ENCODE peak calls at places on chromosomes 6 and 20, in nine cellular contexts. M is astrocyte of the spinal cord, K is WERI-Rb-1, P is BE2C, T is psoas muscle, A is endodermal cell, E is ovary, N is pancreas, U is fibroblast of lung. S is an unnamed sample.

GRCh38 chr20:42524058-42524457 is 665.6 kb downstream of the PTPRT start:
- DNase-seq in E (no peak), M (no peak), A (no peak), K (no peak), U (no peak), T (no peak), N (no peak), P (no peak), S (no peak)

GRCh38 chr6:155528982-155529453 is 73.4 kb upstream of the NOX3 start:
- DNase-seq in P (no peak), T (no peak), K (no peak), U (peak), M (peak), A (no peak), N (no peak), E (no peak), S (no peak)

GRCh38 chr6:4210619-4211419 is 75.4 kb upstream of the ECI2 start:
- DNase-seq in K (peak), T (peak), A (peak), M (peak), P (peak), N (peak), E (peak), U (peak), S (no peak)

GRCh38 chr20:43963872-43964791 is 49.5 kb downstream of the TOX2 start:
- DNase-seq in E (no peak), K (no peak), M (peak), U (peak), P (peak), A (peak), N (no peak), T (peak), S (no peak)

GRCh38 chr20:38894091-38894847 is 31.9 kb upstream of the FAM83D start:
- DNase-seq in T (no peak), E (no peak), M (no peak), N (peak), K (peak), A (no peak), U (no peak), P (no peak), S (no peak)

GRCh38 chr6:25462235-25462897 is 183.2 kb downstream of the CARMIL1 start:
- DNase-seq in T (no peak), E (no peak), K (no peak), P (no peak), A (no peak), M (no peak), U (no peak), N (no peak), S (no peak)

GRCh38 chr20:17871181-17871580 is 97.4 kb downstream of the SNX5 start:
- DNase-seq in E (no peak), A (no peak), N (no peak), K (no peak), M (no peak), T (no peak), U (no peak), P (no peak), S (no peak)

GRCh38 chr6:41066867-41067304 is 5.3 kb downstream of the OARD1 start:
- DNase-seq in K (peak), N (peak), E (peak), U (peak), T (peak), M (peak), A (peak), P (peak), S (peak)

GRCh38 chr20:31593221-31594001 is 11.7 kb upstream of the ID1 start:
- DNase-seq in M (peak), T (no peak), K (no peak), U (peak), P (no peak), A (peak), E (no peak), N (no peak), S (peak)

GRCh38 chr6:34075906-34076305 is 70.0 kb downstream of the GRM4 start:
- DNase-seq in P (no peak), E (no peak), A (no peak), K (no peak), T (no peak), U (no peak), N (no peak), M (no peak), S (no peak)

GRCh38 chr20:56247954-56248782 is at the start of gene MC3R:
- DNase-seq in M (peak), E (peak), A (peak), K (peak), P (peak), N (peak), T (no peak), U (peak), S (peak)

DNA sequence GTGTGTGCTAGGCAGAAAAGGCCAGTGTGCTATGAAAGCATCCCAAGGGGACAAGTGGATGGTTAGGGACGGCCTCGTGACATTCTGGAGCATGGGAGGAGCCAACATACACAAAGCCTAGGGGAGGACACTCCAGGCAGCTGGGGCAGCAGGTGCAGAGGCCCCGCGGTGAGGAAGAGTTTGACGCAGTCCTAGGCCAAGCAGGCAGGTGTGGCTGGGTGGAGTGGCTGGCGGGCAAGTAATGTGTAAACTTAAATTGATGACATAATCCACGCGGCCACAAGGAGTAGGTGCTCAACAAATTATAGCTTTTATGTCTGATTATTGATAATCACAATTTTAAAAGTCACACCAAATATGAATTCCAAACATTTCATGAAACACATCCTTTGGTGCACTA is 93.6 kb downstream of the TMEM242 start:
- DNase-seq in P (no peak), K (no peak), M (no peak), T (no peak), A (peak), N (no peak), E (no peak), U (no peak), S (peak)
- H3K4me3 ChIP-seq in P (no peak), K (no peak), M (no peak), T (no peak), A (no peak), N (no peak), E (no peak), U (no peak), S (no peak)

DNA sequence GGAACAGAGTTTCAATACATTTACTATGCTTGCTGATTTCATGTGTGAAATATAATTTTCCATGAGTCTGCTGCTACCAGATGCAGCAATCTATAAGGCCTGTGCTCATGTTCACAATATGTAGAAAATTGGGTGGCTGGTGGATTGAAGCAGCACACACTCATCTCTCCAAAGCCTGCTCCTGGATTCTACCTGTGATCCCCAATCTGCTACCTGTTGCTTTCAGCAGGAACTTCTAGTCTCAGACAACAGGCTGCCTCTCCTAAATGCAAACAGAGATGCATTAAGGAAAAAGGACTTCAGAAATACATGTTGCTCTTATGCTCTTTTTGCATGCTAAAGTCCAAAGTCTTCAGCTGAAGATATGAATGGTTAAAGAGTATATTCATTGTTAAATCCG is 30.9 kb upstream of the MCM9 start:
- DNase-seq in U (no peak), N (no peak), P (no peak), K (no peak), T (no peak), E (no peak), M (no peak), A (no peak), S (no peak)
- H3K4me3 ChIP-seq in U (no peak), N (no peak), P (no peak), K (no peak), T (no peak), E (no peak), M (no peak), A (no peak), S (no peak)

DNA sequence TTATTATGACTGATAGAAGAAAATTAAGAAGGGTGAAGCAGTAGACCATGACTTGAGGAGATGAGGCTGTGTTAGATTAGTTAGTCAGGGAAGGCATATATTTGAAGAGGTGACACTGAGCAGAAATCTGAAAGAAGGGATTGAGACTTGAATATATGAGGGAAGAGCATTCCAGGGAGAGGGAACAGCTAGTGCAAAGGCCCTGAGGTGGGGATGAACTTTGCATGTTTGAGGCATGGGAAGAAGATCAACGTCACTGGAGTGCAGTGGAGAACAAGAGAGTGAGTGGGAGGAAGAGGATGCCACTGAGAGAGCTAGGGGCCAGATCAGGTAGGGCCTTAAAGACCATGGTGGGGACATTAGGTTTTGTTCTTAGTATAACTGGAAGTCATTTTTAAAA is 119.0 kb downstream of the ZDHHC14 start:
- DNase-seq in P (no peak), A (no peak), M (no peak), E (no peak), N (no peak), T (no peak), U (no peak), K (no peak), S (no peak)
- H3K4me3 ChIP-seq in P (no peak), A (no peak), M (no peak), E (no peak), N (no peak), T (no peak), U (no peak), K (no peak), S (no peak)

DNA sequence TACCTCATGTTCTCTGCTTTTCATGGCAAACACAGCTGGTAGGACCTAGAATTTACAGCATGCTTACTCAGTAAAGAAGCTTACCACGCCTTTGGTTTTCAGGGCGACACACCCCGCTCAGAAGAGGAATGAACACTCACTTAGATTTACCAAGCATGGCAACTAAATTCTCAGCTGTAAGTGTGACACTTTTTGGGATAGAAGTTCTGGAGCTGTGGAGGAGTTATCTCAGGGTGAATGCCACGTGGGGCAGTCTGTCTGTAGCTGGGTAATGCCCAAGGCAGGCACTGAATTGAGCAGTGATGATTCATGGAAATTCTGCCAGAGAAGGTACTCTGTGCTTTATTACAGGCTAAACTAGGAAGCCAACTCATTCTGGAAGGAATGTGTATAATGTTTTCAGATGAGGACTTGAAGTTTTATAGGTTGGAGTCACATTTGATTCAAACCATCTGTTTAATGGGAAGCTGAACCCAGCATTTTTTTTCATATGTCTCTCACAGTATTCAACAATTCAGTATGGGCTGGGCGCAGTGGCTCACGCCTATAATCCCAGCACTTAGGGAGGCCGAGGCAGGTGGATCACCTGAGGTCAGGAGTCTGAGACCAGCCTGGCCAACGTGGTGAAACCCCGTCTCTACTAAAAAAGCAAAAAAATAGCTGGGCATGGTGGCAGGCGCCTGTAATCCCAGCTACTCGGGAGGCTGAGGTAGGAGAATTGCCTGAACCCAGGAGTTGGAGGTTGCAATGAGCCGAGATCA is 3.5 kb upstream of the PRIM2 start:
- DNase-seq in M (peak), E (no peak), P (no peak), T (no peak), A (no peak), K (peak), U (peak), N (no peak), S (no peak)
- H3K4me3 ChIP-seq in M (no peak), E (no peak), P (no peak), T (no peak), A (no peak), K (no peak), U (no peak), N (no peak), S (no peak)

GRCh38 chr20:54474866-54475265 is 527 bp upstream of the DOK5 start:
- DNase-seq in A (no peak), K (no peak), N (no peak), T (no peak), P (no peak), E (no peak), U (no peak), M (no peak), S (no peak)

GRCh38 chr20:54477556-54477955 is 2.2 kb downstream of the DOK5 start:
- DNase-seq in U (no peak), T (no peak), N (no peak), K (no peak), M (no peak), E (no peak), A (no peak), P (no peak), S (no peak)

GRCh38 chr20:54477134-54477533 is 1.7 kb downstream of the DOK5 start:
- DNase-seq in T (no peak), A (no peak), K (no peak), N (no peak), M (no peak), E (no peak), U (no peak), P (no peak), S (no peak)

GRCh38 chr20:54475334-54476287 is at the start of gene DOK5:
- DNase-seq in P (no peak), N (no peak), M (peak), A (peak), U (peak), E (peak), T (peak), K (no peak), S (peak)

DNA sequence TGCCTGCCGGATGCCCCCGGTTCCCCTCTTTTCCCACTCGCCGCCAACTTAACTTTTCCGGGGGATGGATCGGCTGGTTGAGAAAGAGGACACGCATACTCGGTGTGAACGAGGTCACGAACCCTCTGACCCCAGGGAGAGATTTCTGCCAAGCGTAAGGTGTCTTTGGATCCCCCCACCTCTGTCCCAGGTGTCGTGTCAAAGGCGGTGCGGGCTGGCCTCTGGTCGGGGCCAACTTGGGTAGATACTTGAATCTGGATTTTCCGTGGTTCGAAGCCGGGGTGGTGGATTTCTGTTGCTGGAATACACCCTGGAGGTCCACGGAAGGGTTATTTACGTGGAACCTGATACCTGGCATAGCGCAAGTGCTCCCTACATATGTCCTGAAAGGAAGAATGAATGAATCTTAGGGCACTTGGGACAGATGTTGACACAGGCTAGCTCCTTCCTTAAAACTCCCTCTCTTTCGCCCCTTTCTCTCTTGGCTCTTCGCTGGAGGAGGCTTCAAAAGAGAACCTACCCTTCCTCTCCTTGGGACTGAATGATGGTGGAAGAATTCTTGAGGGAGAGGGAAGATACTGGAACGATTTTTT is 1.0 kb downstream of the DOK5 start:
- DNase-seq in U (no peak), P (no peak), A (peak), K (no peak), T (no peak), E (no peak), N (no peak), M (no peak), S (no peak)
- H3K4me3 ChIP-seq in U (peak), P (no peak), A (peak), K (no peak), T (peak), E (peak), N (peak), M (peak), S (no peak)

GRCh38 chr6:97850458-97851218 is 567.6 kb upstream of the MMS22L start:
- DNase-seq in A (no peak), U (peak), P (no peak), K (no peak), M (peak), N (no peak), T (no peak), E (no peak), S (no peak)
- H3K4me3 ChIP-seq in A (no peak), U (no peak), P (no peak), K (no peak), M (no peak), N (no peak), T (no peak), E (no peak), S (no peak)

DNA sequence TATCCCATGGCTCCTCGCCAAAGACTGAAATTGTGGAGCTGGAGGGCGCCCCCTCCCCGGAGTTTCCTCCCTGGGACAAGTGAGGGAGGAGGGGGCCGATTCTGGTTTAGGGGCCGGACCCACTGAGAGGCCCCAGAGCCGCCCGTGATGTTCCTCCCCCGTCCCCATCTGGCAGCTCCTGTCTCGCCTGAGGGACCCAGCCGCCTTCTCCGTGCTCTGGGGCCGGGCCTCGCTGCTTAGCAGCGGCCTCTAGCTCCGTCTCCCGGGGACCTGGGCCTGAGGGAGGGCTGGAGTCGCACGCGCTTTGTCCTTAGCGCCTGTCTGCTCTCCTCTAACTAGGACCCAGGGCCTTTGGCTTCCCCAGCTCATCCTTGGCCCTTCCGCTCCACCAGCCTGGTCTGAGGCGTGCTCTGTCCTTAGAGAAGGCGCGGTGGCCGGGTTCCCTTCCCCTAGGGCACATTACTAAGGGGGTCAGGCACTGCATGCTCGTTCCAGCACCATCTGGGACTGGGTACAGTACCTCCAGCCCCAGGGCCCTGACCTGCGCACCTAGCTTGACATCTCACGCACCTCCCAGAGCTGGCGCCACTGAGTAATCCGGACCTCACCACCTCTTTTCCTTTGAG is 29.8 kb downstream of the SLC12A5 start:
- DNase-seq in E (no peak), T (no peak), A (peak), K (no peak), N (no peak), P (peak), M (no peak), U (no peak), S (no peak)
- H3K4me3 ChIP-seq in E (no peak), T (peak), A (peak), K (no peak), N (no peak), P (no peak), M (no peak), U (no peak), S (no peak)

DNA sequence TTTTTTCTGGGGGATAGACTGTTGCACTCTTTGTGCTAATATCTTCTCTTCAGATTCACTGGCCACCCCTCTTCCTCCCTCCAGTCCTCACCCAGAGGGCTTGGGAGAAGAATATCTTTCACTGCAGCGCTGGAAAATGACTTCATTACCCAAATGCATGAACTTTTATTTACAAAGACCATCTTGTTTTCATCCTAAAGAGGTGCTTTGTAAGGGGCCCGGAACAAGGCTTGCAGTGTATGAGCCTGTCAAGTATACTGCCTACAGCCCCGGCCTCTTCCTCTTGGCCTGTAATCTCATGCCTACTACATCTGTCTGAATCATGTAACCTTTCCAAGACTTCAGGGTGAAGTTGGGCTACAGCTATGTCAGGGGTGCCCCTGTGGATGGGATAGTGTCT is 554 bp upstream of the LAMA4 start:
- DNase-seq in P (no peak), A (no peak), T (no peak), M (no peak), K (no peak), U (no peak), N (no peak), E (no peak), S (no peak)
- H3K4me3 ChIP-seq in P (no peak), A (peak), T (peak), M (peak), K (no peak), U (peak), N (no peak), E (peak), S (no peak)

GRCh38 chr20:24470031-24470781 is 777 bp downstream of the SYNDIG1 start:
- DNase-seq in N (no peak), E (no peak), P (no peak), M (peak), T (no peak), K (peak), U (peak), A (peak), S (no peak)

GRCh38 chr20:24472426-24472825 is 3.0 kb downstream of the SYNDIG1 start:
- DNase-seq in N (no peak), K (no peak), P (no peak), A (no peak), T (no peak), E (no peak), U (no peak), M (no peak), S (no peak)

GRCh38 chr20:24468401-24469115 is 871 bp upstream of the SYNDIG1 start:
- DNase-seq in P (no peak), K (no peak), E (no peak), N (no peak), U (no peak), M (no peak), A (peak), T (no peak), S (no peak)

GRCh38 chr20:24470782-24471582 is 1.6 kb downstream of the SYNDIG1 start:
- DNase-seq in T (no peak), M (no peak), N (no peak), U (no peak), P (no peak), A (peak), E (no peak), K (peak), S (no peak)

GRCh38 chr20:24469116-24470030 is at the start of gene SYNDIG1:
- DNase-seq in K (peak), P (peak), N (no peak), A (peak), T (no peak), E (no peak), U (no peak), M (peak), S (no peak)
- H3K4me3 ChIP-seq in K (peak), P (peak), N (peak), A (peak), T (peak), E (peak), U (no peak), M (peak), S (no peak)

GRCh38 chr6:52557389-52558265 is 19.2 kb downstream of the TRAM2 start:
- DNase-seq in E (no peak), N (no peak), K (no peak), T (no peak), M (no peak), U (peak), P (no peak), A (peak), S (no peak)
- H3K4me3 ChIP-seq in E (no peak), N (no peak), K (no peak), T (no peak), M (no peak), U (no peak), P (no peak), A (no peak), S (no peak)